ENCODE peak calls at places on chromosomes 13 and 19, in eight cellular contexts. K, R, A, B, Q, F, D and W are unnamed samples.

GRCh38 chr19:35642798-35643254 is 1.3 kb downstream of the ETV2 start:
- DNase-seq in K (no peak), R (no peak), A (no peak), B (no peak), Q (no peak), F (no peak), D (no peak), W (no peak)

GRCh38 chr13:108365255-108365654 is 95.7 kb downstream of the TNFSF13B start:
- DNase-seq in K (no peak), R (no peak), A (no peak), B (no peak), Q (no peak), F (no peak), D (no peak), W (no peak)

GRCh38 chr19:34375598-34375997 is 10.6 kb downstream of the GPI start:
- DNase-seq in K (no peak), R (no peak), A (no peak), B (peak), Q (no peak), F (peak), D (no peak), W (no peak)

GRCh38 chr19:1103691-1104451 is at the start of gene GPX4:
- DNase-seq in K (peak), R (peak), A (peak), B (peak), Q (peak), F (peak), D (peak), W (peak)

GRCh38 chr19:12913011-12913561 is 6.0 kb downstream of the SYCE2 start:
- DNase-seq in K (peak), R (peak), A (peak), B (peak), Q (peak), F (peak), D (peak), W (peak)

GRCh38 chr13:108915634-108916497 is 286.5 kb downstream of the MYO16 start:
- DNase-seq in K (no peak), R (peak), A (peak), B (peak), Q (peak), F (peak), D (peak), W (peak)

GRCh38 chr19:23402388-23402787 is 7.1 kb upstream of the ZNF91 start:
- DNase-seq in K (no peak), R (no peak), A (no peak), B (no peak), Q (no peak), F (no peak), D (no peak), W (no peak)

GRCh38 chr13:20525144-20525600 is 485 bp downstream of the CRYL1 start:
- DNase-seq in K (no peak), R (peak), A (peak), B (no peak), Q (peak), F (peak), D (peak), W (no peak)

GRCh38 chr19:20969498-20969897 is 46.4 kb downstream of the ZNF85 start:
- DNase-seq in K (no peak), R (no peak), A (no peak), B (no peak), Q (no peak), F (no peak), D (no peak), W (no peak)

GRCh38 chr19:42074513-42075363 is 1.2 kb upstream of the ZNF574 start:
- DNase-seq in K (no peak), R (peak), A (no peak), B (no peak), Q (no peak), F (no peak), D (no peak), W (no peak)

GRCh38 chr13:67650471-67650870 is 420.3 kb upstream of the PCDH9 start:
- DNase-seq in K (no peak), R (no peak), A (no peak), B (no peak), Q (no peak), F (no peak), D (peak), W (no peak)

GRCh38 chr19:2391118-2391725 is 31.2 kb downstream of the TMPRSS9 start:
- DNase-seq in K (no peak), R (peak), A (peak), B (peak), Q (peak), F (peak), D (peak), W (peak)

GRCh38 chr13:35855531-35856019 is 275.6 kb downstream of the DCLK1 start:
- DNase-seq in K (no peak), R (no peak), A (no peak), B (no peak), Q (no peak), F (no peak), D (peak), W (no peak)

GRCh38 chr13:112956516-112957294 is 12.3 kb upstream of the MCF2L start:
- DNase-seq in K (no peak), R (no peak), A (peak), B (no peak), Q (no peak), F (no peak), D (no peak), W (no peak)

GRCh38 chr19:11179716-11180297 is 17.5 kb downstream of the KANK2 start:
- DNase-seq in K (no peak), R (no peak), A (no peak), B (no peak), Q (no peak), F (no peak), D (no peak), W (no peak)

GRCh38 chr13:28872427-28873176 is 52.5 kb downstream of the MTUS2 start:
- DNase-seq in K (no peak), R (no peak), A (no peak), B (no peak), Q (no peak), F (no peak), D (no peak), W (no peak)

GRCh38 chr13:84571264-84571663 is 689.0 kb upstream of the SLITRK1 start:
- DNase-seq in K (no peak), R (no peak), A (no peak), B (peak), Q (no peak), F (no peak), D (no peak), W (no peak)

GRCh38 chr13:35840991-35841604 is 290.1 kb downstream of the DCLK1 start:
- DNase-seq in K (no peak), R (no peak), A (no peak), B (no peak), Q (no peak), F (no peak), D (peak), W (no peak)

GRCh38 chr13:51729853-51730553 is 74.0 kb downstream of the DHRS12 start:
- DNase-seq in K (no peak), R (peak), A (peak), B (peak), Q (no peak), F (peak), D (peak), W (peak)

GRCh38 chr13:23462815-23463559 is 29.5 kb upstream of the SACS start:
- DNase-seq in K (no peak), R (no peak), A (peak), B (peak), Q (peak), F (no peak), D (peak), W (no peak)

GRCh38 chr13:44972956-44973581 is 16.2 kb downstream of the NUFIP1 start:
- DNase-seq in K (no peak), R (peak), A (peak), B (peak), Q (no peak), F (peak), D (peak), W (peak)
- TF ChIP-seq CTCF in K (peak), R (peak), A (peak), B (peak), Q (peak), F (peak), D (no peak), W (peak)

GRCh38 chr19:47848871-47849473 is 10.1 kb upstream of the TPRX2 start:
- DNase-seq in K (no peak), R (peak), A (no peak), B (no peak), Q (no peak), F (peak), D (no peak), W (no peak)
- H3K4me3 ChIP-seq in K (no peak), R (no peak), A (no peak), B (no peak), Q (no peak), F (no peak), D (no peak), W (no peak)

GRCh38 chr19:40804783-40805242 is 5.8 kb downstream of the EGLN2 start:
- DNase-seq in K (no peak), R (no peak), A (no peak), B (no peak), Q (peak), F (no peak), D (no peak), W (no peak)
- TF ChIP-seq CTCF in K (no peak), R (no peak), A (no peak), B (no peak), Q (no peak), F (peak), D (no peak), W (peak)

DNA sequence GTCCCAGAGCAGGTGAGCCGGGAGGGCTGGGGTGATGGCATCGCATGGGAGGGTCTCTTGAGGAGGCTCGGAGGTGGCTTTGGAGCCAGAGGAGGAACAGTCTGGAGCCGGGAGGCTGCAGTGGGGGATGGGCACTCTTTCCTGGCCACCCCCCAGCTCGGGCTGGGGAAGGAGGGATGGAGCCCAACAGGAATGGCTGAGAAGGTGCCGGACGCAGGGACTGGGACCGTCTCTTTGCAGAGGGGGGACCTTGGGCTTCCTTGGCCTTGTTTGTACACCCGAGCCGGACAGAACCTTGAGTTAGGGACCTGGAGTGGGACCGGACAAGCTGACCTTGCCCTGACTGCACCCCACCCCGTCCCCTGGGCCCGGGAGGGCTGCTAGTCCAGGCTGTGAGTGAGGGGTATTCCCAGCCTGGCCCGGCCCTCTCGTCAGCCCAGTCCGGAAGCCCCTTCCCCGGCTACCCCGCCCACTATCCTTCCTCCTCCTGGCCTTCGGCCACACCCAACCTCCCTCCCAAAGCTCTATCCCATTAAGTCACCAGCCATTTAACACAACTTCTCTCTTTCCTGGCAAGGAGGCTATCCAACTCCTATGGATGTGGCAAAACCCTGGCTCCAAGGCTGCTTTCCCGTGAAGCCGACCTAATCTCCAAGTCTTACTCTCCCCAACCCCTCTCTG is 863 bp upstream of the TBXA2R start:
- DNase-seq in K (no peak), R (no peak), A (peak), B (no peak), Q (no peak), F (peak), D (peak), W (peak)
- H3K4me3 ChIP-seq in K (no peak), R (no peak), A (peak), B (peak), Q (peak), F (peak), D (peak), W (peak)